ENCODE peak calls at places on chromosomes 1 and 21, in nine cellular contexts. K is SJSA1, S is fibroblast of pulmonary artery, R is psoas muscle, C is lower leg skin, O is pancreas, H is GM23248, M is lower lobe of right lung, G is IMR-90. W is an unnamed sample.

GRCh38 chr1:51555866-51556619 is 37.0 kb upstream of the EPS15 start:
- DNase-seq in K (no peak), S (no peak), R (no peak), C (no peak), O (no peak), H (no peak), M (no peak), G (peak), W (no peak)

GRCh38 chr1:7159116-7159781 is 374.0 kb downstream of the CAMTA1 start:
- DNase-seq in K (no peak), S (no peak), R (no peak), C (no peak), O (no peak), H (no peak), M (no peak), G (no peak), W (no peak)

GRCh38 chr1:60114735-60115318 is 41.3 kb upstream of the C1orf87 start:
- DNase-seq in K (no peak), S (no peak), R (no peak), C (no peak), O (no peak), H (no peak), M (no peak), G (no peak), W (no peak)

GRCh38 chr1:153697873-153698647 is 19.6 kb downstream of the NPR1 start:
- DNase-seq in K (no peak), S (peak), R (peak), C (peak), O (peak), H (peak), M (peak), G (no peak), W (no peak)

GRCh38 chr1:151443846-151444790 is 15.2 kb downstream of the POGZ start:
- DNase-seq in K (peak), S (peak), R (no peak), C (peak), O (peak), H (peak), M (no peak), G (peak), W (peak)

GRCh38 chr1:181089017-181089776 is 697 bp downstream of the IER5 start:
- DNase-seq in K (no peak), S (no peak), R (peak), C (no peak), O (peak), H (peak), M (peak), G (no peak), W (no peak)

GRCh38 chr1:6612641-6613360 is 730 bp upstream of the PHF13 start:
- DNase-seq in K (peak), S (peak), R (peak), C (no peak), O (peak), H (peak), M (peak), G (peak), W (no peak)

GRCh38 chr1:44721521-44722361 is 9.2 kb downstream of the RNU5D-1 start:
- DNase-seq in K (no peak), S (peak), R (no peak), C (no peak), O (peak), H (peak), M (peak), G (peak), W (peak)

GRCh38 chr1:115069186-115069585 is 20.1 kb downstream of the TSPAN2 start:
- DNase-seq in K (no peak), S (no peak), R (no peak), C (no peak), O (no peak), H (peak), M (no peak), G (peak), W (no peak)

GRCh38 chr1:170332801-170333200 is 187.0 kb downstream of the NTMT2 start:
- DNase-seq in K (no peak), S (no peak), R (no peak), C (no peak), O (no peak), H (no peak), M (no peak), G (no peak), W (no peak)

GRCh38 chr1:232269988-232270387 is 359.9 kb downstream of the SIPA1L2 start:
- DNase-seq in K (no peak), S (no peak), R (no peak), C (no peak), O (no peak), H (no peak), M (no peak), G (no peak), W (no peak)

GRCh38 chr1:59816318-59816878 is 1.6 kb downstream of the HOOK1 start:
- DNase-seq in K (no peak), S (no peak), R (no peak), C (no peak), O (no peak), H (no peak), M (no peak), G (no peak), W (no peak)

GRCh38 chr1:197367631-197368030 is 99.6 kb downstream of the CRB1 start:
- DNase-seq in K (no peak), S (no peak), R (no peak), C (no peak), O (no peak), H (no peak), M (no peak), G (no peak), W (no peak)

GRCh38 chr1:162733336-162733590 is 57.2 kb upstream of the HSD17B7 start:
- DNase-seq in K (no peak), S (no peak), R (no peak), C (no peak), O (no peak), H (no peak), M (no peak), G (no peak), W (no peak)
- H3K4me3 ChIP-seq in K (no peak), S (no peak), R (no peak), C (no peak), O (no peak), H (no peak), M (no peak), G (no peak), W (no peak)

GRCh38 chr21:45641480-45642035 is 2.0 kb upstream of the PCBP3 start:
- DNase-seq in K (no peak), S (no peak), R (no peak), C (no peak), O (no peak), H (no peak), M (no peak), G (no peak), W (no peak)

GRCh38 chr21:45644041-45644906 is 749 bp downstream of the PCBP3 start:
- DNase-seq in K (no peak), S (peak), R (no peak), C (no peak), O (peak), H (peak), M (no peak), G (no peak), W (no peak)

GRCh38 chr21:45640888-45641479 is 2.5 kb upstream of the PCBP3 start:
- DNase-seq in K (peak), S (peak), R (no peak), C (no peak), O (no peak), H (peak), M (no peak), G (peak), W (no peak)

GRCh38 chr21:45642122-45642813 is 1.3 kb upstream of the PCBP3 start:
- DNase-seq in K (no peak), S (no peak), R (no peak), C (no peak), O (peak), H (peak), M (no peak), G (no peak), W (no peak)

DNA sequence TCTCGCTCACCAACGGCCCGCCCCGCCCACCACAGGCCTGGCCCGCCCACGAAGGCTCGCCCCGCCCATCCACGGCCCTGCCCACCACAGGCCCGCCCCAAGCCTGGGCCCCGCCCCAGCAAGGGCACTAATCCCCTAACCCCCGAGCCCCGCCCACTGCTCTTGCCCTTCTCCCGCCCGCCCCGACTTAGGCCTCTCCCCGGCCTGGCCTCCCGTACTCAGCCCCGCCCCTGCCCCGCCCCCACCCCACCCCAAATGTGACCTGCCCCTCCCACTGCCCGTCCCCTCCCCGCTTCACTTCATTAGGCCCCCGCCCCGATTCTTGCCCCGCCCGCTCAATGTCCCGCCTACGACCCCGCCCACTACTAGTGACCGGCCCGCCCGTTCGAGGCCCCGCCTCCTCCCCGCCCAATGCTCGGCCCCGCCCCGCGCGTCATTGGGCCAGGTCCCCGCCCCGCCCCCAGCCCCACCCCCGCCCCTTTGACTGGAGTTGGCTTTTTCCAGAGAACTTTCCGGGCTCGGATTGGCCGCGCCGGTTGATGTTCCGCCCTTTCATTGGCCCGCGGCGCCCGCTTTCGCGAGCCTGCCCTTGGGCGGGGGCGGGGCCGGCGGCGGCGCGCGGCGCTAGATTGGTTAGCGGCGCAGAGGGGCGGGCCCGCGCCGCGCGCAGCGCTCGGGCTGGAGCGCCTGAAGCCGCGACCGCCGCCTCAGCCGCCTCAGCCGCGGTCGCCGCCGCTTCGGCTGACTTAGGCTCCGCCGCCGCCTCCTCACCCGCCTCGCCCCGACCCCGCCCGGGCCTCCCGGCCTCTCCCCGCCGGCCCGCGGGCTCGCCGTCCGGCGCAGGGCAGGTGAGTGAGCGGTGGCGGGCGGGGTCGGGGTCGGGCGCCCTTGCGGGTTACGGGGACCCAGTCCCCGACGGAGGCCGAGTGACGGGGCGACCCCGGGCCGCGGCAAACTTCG is at the start of gene PCBP3:
- DNase-seq in K (peak), S (peak), R (peak), C (peak), O (peak), H (peak), M (peak), G (peak), W (peak)
- H3K4me3 ChIP-seq in K (peak), S (peak), R (peak), C (peak), O (peak), H (peak), M (peak), G (peak), W (peak)

DNA sequence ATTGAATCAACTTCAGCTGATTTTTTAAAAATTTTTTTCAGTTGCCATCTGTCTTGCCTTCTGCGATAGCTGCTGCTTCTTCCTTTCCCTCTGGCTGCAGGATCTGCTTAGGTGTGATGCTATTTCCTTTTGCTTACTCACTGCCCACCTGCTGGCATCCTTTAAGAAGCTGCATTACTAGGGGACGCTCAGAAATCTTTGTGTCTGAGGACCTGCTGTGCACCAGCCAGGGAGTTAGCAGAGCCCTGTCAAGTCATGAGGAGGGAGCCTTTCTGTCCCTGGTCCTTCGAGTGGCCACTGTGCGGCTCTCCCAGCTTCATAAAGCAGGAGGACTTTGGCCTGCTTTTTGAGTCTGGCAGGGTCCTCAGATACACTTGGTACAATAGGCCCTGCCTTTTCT is 327.8 kb downstream of the USH2A start:
- DNase-seq in K (no peak), S (no peak), R (no peak), C (no peak), O (no peak), H (no peak), M (no peak), G (no peak), W (no peak)
- H3K4me3 ChIP-seq in K (no peak), S (no peak), R (no peak), C (no peak), O (no peak), H (no peak), M (no peak), G (no peak), W (no peak)

GRCh38 chr1:31409946-31410858 is 2.8 kb upstream of the SERINC2 start:
- DNase-seq in K (no peak), S (no peak), R (no peak), C (no peak), O (no peak), H (peak), M (no peak), G (peak), W (no peak)
- H3K4me3 ChIP-seq in K (no peak), S (no peak), R (no peak), C (no peak), O (no peak), H (no peak), M (no peak), G (no peak), W (no peak)

GRCh38 chr1:42463906-42464305 is 820 bp downstream of the CCDC30 start:
- DNase-seq in K (no peak), S (no peak), R (no peak), C (no peak), O (no peak), H (peak), M (no peak), G (no peak), W (no peak)
- H3K4me3 ChIP-seq in K (no peak), S (peak), R (peak), C (no peak), O (peak), H (peak), M (peak), G (no peak), W (peak)